ENCODE peak calls at places on chromosomes 4 and X, in seven cellular contexts. W is cardiac muscle cell, G is NB4, X is lung, N is K562, D is breast epithelium, U is esophagus squamous epithelium. F is an unnamed sample.

GRCh38 chrX:78375894-78376293 is 48.5 kb upstream of the CYSLTR1 start:
- DNase-seq in G (peak), D (no peak), X (no peak), W (no peak), N (no peak), U (no peak), F (no peak)

GRCh38 chrX:10660171-10660570 is 39.8 kb upstream of the MID1 start:
- DNase-seq in D (no peak), W (no peak), N (no peak), U (no peak), X (no peak), G (no peak), F (no peak)

GRCh38 chr4:73978886-73979285 is 2.9 kb downstream of the PF4 start:
- DNase-seq in X (no peak), N (no peak), U (no peak), G (no peak), D (no peak), W (peak), F (peak)

GRCh38 chr4:16827762-16828724 is 70.4 kb downstream of the LDB2 start:
- DNase-seq in N (no peak), G (no peak), U (no peak), X (no peak), D (no peak), W (peak), F (no peak)

GRCh38 chr4:176034498-176034897 is 31.1 kb upstream of the WDR17 start:
- DNase-seq in X (no peak), W (peak), D (no peak), N (no peak), G (peak), U (no peak), F (peak)

GRCh38 chrX:11575332-11575731 is 90.4 kb downstream of the ARHGAP6 start:
- DNase-seq in X (no peak), G (no peak), U (no peak), D (no peak), W (no peak), N (no peak), F (no peak)

GRCh38 chrX:8870411-8870810 is 69.2 kb upstream of the FAM9A start:
- DNase-seq in G (no peak), X (no peak), U (no peak), N (no peak), D (no peak), W (peak), F (no peak)

GRCh38 chr4:535924-536281 is 36.9 kb downstream of the PIGG start:
- DNase-seq in W (no peak), U (no peak), N (no peak), D (no peak), G (no peak), X (no peak), F (no peak)

GRCh38 chrX:16825306-16826035 is 39.2 kb downstream of the TXLNG start:
- DNase-seq in D (no peak), G (no peak), N (no peak), W (no peak), X (no peak), U (no peak), F (no peak)

GRCh38 chr4:62037576-62037975 is 837.5 kb downstream of the ADGRL3 start:
- DNase-seq in D (no peak), N (no peak), G (no peak), U (no peak), X (no peak), W (no peak), F (no peak)

GRCh38 chr4:112277220-112277619 is 8.5 kb downstream of the TIFA start:
- DNase-seq in N (no peak), W (no peak), D (peak), X (no peak), U (no peak), G (no peak), F (no peak)

GRCh38 chr4:99180367-99181169 is 36.5 kb upstream of the ADH4 start:
- DNase-seq in N (no peak), G (no peak), X (no peak), U (no peak), D (no peak), W (peak), F (peak)

DNA sequence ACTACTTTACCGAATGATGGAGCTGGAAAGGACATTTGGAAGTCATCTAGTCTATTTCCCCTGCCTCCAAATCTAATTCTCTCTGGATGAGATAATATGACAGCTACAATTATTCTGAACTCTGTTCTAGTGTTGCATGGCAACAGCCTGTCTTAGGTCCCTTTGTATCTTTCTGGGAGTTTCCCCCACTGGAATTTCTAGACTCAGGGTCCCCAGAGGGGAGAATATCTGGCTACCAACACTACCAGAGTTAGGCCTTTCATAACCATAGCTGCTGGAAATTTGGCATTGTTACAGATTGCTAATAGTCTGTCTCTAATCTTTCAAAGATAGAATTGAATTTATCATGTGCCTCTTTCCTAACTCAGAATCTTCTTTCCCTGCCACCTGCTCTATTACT is 4.5 kb downstream of the MSN start:
- DNase-seq in D (no peak), U (no peak), X (no peak), W (peak), G (no peak), N (no peak), F (no peak)
- H3K4me3 ChIP-seq in D (no peak), U (no peak), X (no peak), W (no peak), G (peak), N (peak), F (peak)

DNA sequence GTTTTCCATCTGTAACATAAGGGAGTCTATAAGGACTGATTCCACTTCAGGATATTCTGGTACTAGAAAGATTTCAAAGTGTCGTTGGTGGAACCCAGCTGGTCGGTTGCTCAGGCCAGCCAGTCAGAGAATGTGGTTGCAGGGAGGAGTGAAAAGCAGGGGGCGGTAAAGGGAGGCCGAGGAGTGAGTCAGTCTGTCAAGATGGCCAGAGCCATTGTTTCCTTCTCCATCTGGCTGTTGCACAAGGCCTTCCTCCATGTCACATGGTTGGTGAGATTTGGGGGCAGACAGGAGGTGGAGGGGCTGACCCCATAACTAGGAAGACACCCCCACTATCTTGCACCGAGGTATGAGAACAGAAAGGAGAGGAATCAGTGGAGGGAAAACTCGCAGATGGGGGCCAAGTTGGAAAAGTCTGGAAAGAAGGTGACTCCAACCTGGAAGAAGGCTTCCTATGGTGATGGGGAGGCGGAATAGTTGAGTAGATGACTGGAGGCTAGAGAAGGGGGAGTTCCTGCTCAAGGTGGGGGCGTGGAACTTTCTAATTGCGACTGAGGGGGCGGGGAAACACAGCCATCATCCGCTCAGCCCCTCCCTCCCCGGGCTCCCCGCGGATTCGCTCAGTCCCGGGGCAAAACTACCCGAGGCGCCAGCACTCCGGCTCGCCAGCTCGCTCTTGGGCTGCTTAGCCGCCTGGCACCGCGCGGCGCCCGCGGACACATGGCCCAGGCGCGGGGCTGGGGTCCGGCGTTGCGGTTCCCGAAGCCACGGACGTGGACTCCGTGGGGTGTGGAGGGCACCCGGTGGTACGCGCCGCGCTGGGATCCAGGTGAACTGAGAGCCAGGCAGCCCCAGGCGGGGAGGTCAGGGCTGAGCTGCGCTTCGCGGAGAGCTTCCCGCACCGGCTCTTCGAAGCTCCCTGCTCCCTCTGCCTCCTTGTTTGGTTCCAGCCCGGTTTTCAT is 38.5 kb downstream of the STARD8 start:
- DNase-seq in G (peak), X (peak), D (no peak), U (peak), N (peak), W (peak), F (no peak)
- TF ChIP-seq CTCF in G (peak), X (no peak), D (no peak), U (no peak), N (peak), W (peak), F (no peak)

GRCh38 chrX:20112022-20112421 is 4.7 kb downstream of the MAP7D2 start:
- DNase-seq in D (no peak), G (no peak), X (no peak), N (no peak), W (no peak), U (no peak), F (no peak)

GRCh38 chrX:20116575-20117240 is at the start of gene MAP7D2:
- DNase-seq in D (no peak), W (no peak), U (no peak), N (no peak), G (no peak), X (no peak), F (no peak)

GRCh38 chrX:20118065-20118824 is 1.5 kb upstream of the MAP7D2 start:
- DNase-seq in N (no peak), U (no peak), G (no peak), D (no peak), X (no peak), W (no peak), F (no peak)

GRCh38 chrX:20116087-20116574 is 576 bp downstream of the MAP7D2 start:
- DNase-seq in N (no peak), W (no peak), X (no peak), D (no peak), U (no peak), G (no peak), F (no peak)
- H3K4me3 ChIP-seq in N (no peak), W (peak), X (no peak), D (no peak), U (peak), G (no peak), F (peak)

GRCh38 chrX:139126493-139126892 is 404.0 kb upstream of the F9 start:
- DNase-seq in X (peak), W (no peak), U (no peak), D (no peak), N (peak), G (peak), F (no peak)
- TF ChIP-seq CTCF in X (peak), W (no peak), U (peak), D (no peak), N (peak), G (peak), F (no peak)